ENCODE peak calls at places on chromosome X, in five cellular contexts. One of them, this sample, is unnamed.

GRCh38 chrX:39324233-39324632 is 523.0 kb downstream of the MID1IP1 start:
- DNase-seq in ovary: no peak
- DNase-seq in astrocyte of the spinal cord: no peak
- DNase-seq in left ventricle myocardium inferior: no peak
- DNase-seq in MCF 10A: no peak
- DNase-seq in this sample: no peak

GRCh38 chrX:2391869-2392606 is 108.7 kb downstream of the DHRSX start:
- DNase-seq in left ventricle myocardium inferior: no peak
- DNase-seq in ovary: no peak
- DNase-seq in MCF 10A: peak
- DNase-seq in astrocyte of the spinal cord: peak
- DNase-seq in this sample: no peak

GRCh38 chrX:130213376-130213775 is 41.6 kb downstream of the RAB33A start:
- DNase-seq in MCF 10A: no peak
- DNase-seq in astrocyte of the spinal cord: no peak
- DNase-seq in ovary: no peak
- DNase-seq in left ventricle myocardium inferior: no peak
- DNase-seq in this sample: no peak

GRCh38 chrX:130715299-130715698 is 187.7 kb downstream of the ENOX2 start:
- DNase-seq in ovary: no peak
- DNase-seq in astrocyte of the spinal cord: peak
- DNase-seq in MCF 10A: no peak
- DNase-seq in left ventricle myocardium inferior: no peak
- DNase-seq in this sample: no peak

GRCh38 chrX:46637937-46638336 is 64.4 kb downstream of the CHST7 start:
- DNase-seq in astrocyte of the spinal cord: no peak
- DNase-seq in left ventricle myocardium inferior: no peak
- DNase-seq in MCF 10A: no peak
- DNase-seq in ovary: no peak
- DNase-seq in this sample: peak

GRCh38 chrX:3046253-3046909 is 5.1 kb downstream of the ARSF start:
- DNase-seq in left ventricle myocardium inferior: no peak
- DNase-seq in ovary: no peak
- DNase-seq in MCF 10A: no peak
- DNase-seq in astrocyte of the spinal cord: no peak
- DNase-seq in this sample: peak

GRCh38 chrX:79259073-79259689 is 108.0 kb downstream of the ITM2A start:
- DNase-seq in astrocyte of the spinal cord: no peak
- DNase-seq in ovary: no peak
- DNase-seq in MCF 10A: no peak
- DNase-seq in left ventricle myocardium inferior: no peak
- DNase-seq in this sample: peak

GRCh38 chrX:56792270-56793111 is 63.4 kb downstream of the NBDY start:
- DNase-seq in astrocyte of the spinal cord: no peak
- DNase-seq in ovary: no peak
- DNase-seq in MCF 10A: no peak
- DNase-seq in left ventricle myocardium inferior: no peak
- DNase-seq in this sample: no peak

GRCh38 chrX:119784747-119785446 is 6.5 kb downstream of the RPL39 start:
- DNase-seq in astrocyte of the spinal cord: no peak
- DNase-seq in MCF 10A: peak
- DNase-seq in ovary: no peak
- DNase-seq in left ventricle myocardium inferior: no peak
- DNase-seq in this sample: peak

GRCh38 chrX:103635436-103635835 is 6.7 kb downstream of the TCEAL1 start:
- DNase-seq in left ventricle myocardium inferior: no peak
- DNase-seq in ovary: no peak
- DNase-seq in MCF 10A: no peak
- DNase-seq in astrocyte of the spinal cord: no peak
- DNase-seq in this sample: no peak

GRCh38 chrX:138872537-138872936 is 161.0 kb upstream of the FGF13 start:
- DNase-seq in MCF 10A: no peak
- DNase-seq in ovary: no peak
- DNase-seq in left ventricle myocardium inferior: no peak
- DNase-seq in astrocyte of the spinal cord: peak
- DNase-seq in this sample: no peak

GRCh38 chrX:45011131-45011530 is 138.1 kb downstream of the KDM6A start:
- DNase-seq in left ventricle myocardium inferior: no peak
- DNase-seq in MCF 10A: no peak
- DNase-seq in ovary: no peak
- DNase-seq in astrocyte of the spinal cord: peak
- DNase-seq in this sample: no peak

GRCh38 chrX:46624090-46624786 is 50.7 kb downstream of the CHST7 start:
- DNase-seq in MCF 10A: no peak
- DNase-seq in astrocyte of the spinal cord: no peak
- DNase-seq in ovary: no peak
- DNase-seq in left ventricle myocardium inferior: no peak
- DNase-seq in this sample: no peak

GRCh38 chrX:48711162-48711928 is 14.8 kb downstream of the SUV39H1 start:
- DNase-seq in astrocyte of the spinal cord: no peak
- DNase-seq in MCF 10A: no peak
- DNase-seq in ovary: no peak
- DNase-seq in left ventricle myocardium inferior: no peak
- DNase-seq in this sample: no peak

GRCh38 chrX:100625985-100626491 is 10.6 kb downstream of the TSPAN6 start:
- DNase-seq in astrocyte of the spinal cord: peak
- DNase-seq in MCF 10A: no peak
- DNase-seq in ovary: no peak
- DNase-seq in left ventricle myocardium inferior: no peak
- DNase-seq in this sample: peak

GRCh38 chrX:38516196-38516595 is 45.1 kb upstream of the TSPAN7 start:
- DNase-seq in astrocyte of the spinal cord: no peak
- DNase-seq in ovary: no peak
- DNase-seq in left ventricle myocardium inferior: no peak
- DNase-seq in MCF 10A: no peak
- DNase-seq in this sample: no peak

GRCh38 chrX:46967547-46967946 is 55.3 kb downstream of the JADE3 start:
- DNase-seq in left ventricle myocardium inferior: no peak
- DNase-seq in astrocyte of the spinal cord: no peak
- DNase-seq in MCF 10A: peak
- DNase-seq in ovary: no peak
- DNase-seq in this sample: peak

GRCh38 chrX:78540171-78540570 is 119.0 kb downstream of the RTL3 start:
- DNase-seq in astrocyte of the spinal cord: no peak
- DNase-seq in MCF 10A: no peak
- DNase-seq in left ventricle myocardium inferior: no peak
- DNase-seq in ovary: no peak
- DNase-seq in this sample: no peak

GRCh38 chrX:12825801-12826200 is 34.6 kb downstream of the PRPS2 start:
- DNase-seq in astrocyte of the spinal cord: peak
- DNase-seq in ovary: no peak
- DNase-seq in left ventricle myocardium inferior: no peak
- DNase-seq in MCF 10A: no peak
- DNase-seq in this sample: no peak

GRCh38 chrX:22338740-22339139 is 66.0 kb downstream of the CBLL2 start:
- DNase-seq in astrocyte of the spinal cord: peak
- DNase-seq in MCF 10A: no peak
- DNase-seq in left ventricle myocardium inferior: no peak
- DNase-seq in ovary: no peak
- DNase-seq in this sample: no peak

GRCh38 chrX:30935985-30936384 is 46.9 kb upstream of the TAB3 start:
- DNase-seq in astrocyte of the spinal cord: peak
- DNase-seq in ovary: no peak
- DNase-seq in left ventricle myocardium inferior: no peak
- DNase-seq in MCF 10A: peak
- DNase-seq in this sample: no peak

GRCh38 chrX:42602136-42602535 is 175.8 kb downstream of the PPP1R2C start:
- DNase-seq in astrocyte of the spinal cord: no peak
- DNase-seq in MCF 10A: no peak
- DNase-seq in left ventricle myocardium inferior: no peak
- DNase-seq in ovary: no peak
- DNase-seq in this sample: no peak

GRCh38 chrX:141314441-141314840 is 72.1 kb upstream of the SPANXC start:
- DNase-seq in astrocyte of the spinal cord: no peak
- DNase-seq in ovary: no peak
- DNase-seq in left ventricle myocardium inferior: no peak
- DNase-seq in MCF 10A: no peak
- DNase-seq in this sample: no peak

GRCh38 chrX:88560673-88561330 is 186.2 kb upstream of the CPXCR1 start:
- DNase-seq in ovary: no peak
- DNase-seq in astrocyte of the spinal cord: no peak
- DNase-seq in left ventricle myocardium inferior: no peak
- DNase-seq in MCF 10A: no peak
- DNase-seq in this sample: no peak

GRCh38 chrX:12076046-12076445 is 62.2 kb upstream of the FRMPD4 start:
- DNase-seq in MCF 10A: peak
- DNase-seq in ovary: no peak
- DNase-seq in left ventricle myocardium inferior: no peak
- DNase-seq in astrocyte of the spinal cord: peak
- DNase-seq in this sample: no peak

GRCh38 chrX:3713225-3713936 is at the start of gene PRKX:
- DNase-seq in ovary: peak
- DNase-seq in MCF 10A: peak
- DNase-seq in astrocyte of the spinal cord: peak
- DNase-seq in left ventricle myocardium inferior: peak
- DNase-seq in this sample: peak

GRCh38 chrX:12779534-12779933 is 11.7 kb upstream of the PRPS2 start:
- DNase-seq in astrocyte of the spinal cord: no peak
- DNase-seq in ovary: no peak
- DNase-seq in MCF 10A: no peak
- DNase-seq in left ventricle myocardium inferior: no peak
- DNase-seq in this sample: no peak

GRCh38 chrX:11665144-11666040 is at the start of gene ARHGAP6:
- DNase-seq in left ventricle myocardium inferior: peak
- DNase-seq in astrocyte of the spinal cord: peak
- DNase-seq in MCF 10A: no peak
- DNase-seq in ovary: peak
- DNase-seq in this sample: no peak

GRCh38 chrX:143635915-143636314 is at the start of gene SLITRK4:
- DNase-seq in ovary: no peak
- DNase-seq in MCF 10A: no peak
- DNase-seq in left ventricle myocardium inferior: no peak
- DNase-seq in astrocyte of the spinal cord: no peak
- DNase-seq in this sample: no peak

GRCh38 chrX:7926501-7926900 is 712 bp downstream of the PNPLA4 start:
- DNase-seq in astrocyte of the spinal cord: peak
- DNase-seq in left ventricle myocardium inferior: no peak
- DNase-seq in MCF 10A: peak
- DNase-seq in ovary: no peak
- DNase-seq in this sample: no peak

DNA sequence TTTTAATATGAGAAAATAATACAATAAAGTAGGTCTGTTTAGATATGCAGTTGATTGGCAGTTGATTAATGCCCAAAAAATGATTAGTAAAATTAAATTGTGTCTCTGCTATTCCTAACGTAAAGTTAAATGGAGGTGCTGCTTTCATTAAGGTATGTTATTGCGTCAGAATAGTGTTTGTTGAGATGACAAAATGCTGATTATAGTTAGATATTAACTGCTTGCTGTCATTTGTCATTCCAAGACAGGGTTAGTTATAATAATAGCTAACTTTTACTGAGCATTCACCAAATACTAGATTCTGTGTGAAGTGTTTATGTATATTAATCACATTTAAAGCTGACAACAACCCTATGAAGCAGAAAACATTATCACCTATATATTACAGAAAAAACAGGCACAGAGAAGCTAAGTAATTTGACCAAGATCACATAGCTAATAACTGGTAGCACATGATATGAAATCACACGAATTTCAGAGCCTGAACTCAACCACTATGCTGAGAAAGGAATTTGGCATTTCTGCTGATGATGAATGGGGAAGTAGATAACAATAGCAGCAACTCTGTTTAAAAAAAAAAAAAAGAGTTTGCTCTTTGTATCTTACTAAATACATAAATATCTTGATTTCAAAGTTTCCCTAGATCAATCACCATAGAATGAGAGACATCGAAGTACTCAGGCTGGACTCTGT is 59.7 kb upstream of the WDR44 start:
- DNase-seq in left ventricle myocardium inferior: no peak
- DNase-seq in astrocyte of the spinal cord: no peak
- DNase-seq in ovary: no peak
- DNase-seq in MCF 10A: no peak
- DNase-seq in this sample: no peak
- TF ChIP-seq CTCF in left ventricle myocardium inferior: no peak
- TF ChIP-seq CTCF in astrocyte of the spinal cord: no peak
- TF ChIP-seq CTCF in ovary: no peak
- TF ChIP-seq CTCF in MCF 10A: no peak
- TF ChIP-seq CTCF in this sample: no peak

GRCh38 chrX:72245461-72246089 is 6.7 kb upstream of the ERCC6L start:
- DNase-seq in ovary: no peak
- DNase-seq in left ventricle myocardium inferior: peak
- DNase-seq in MCF 10A: peak
- DNase-seq in astrocyte of the spinal cord: peak
- DNase-seq in this sample: peak
- TF ChIP-seq CTCF in ovary: no peak
- TF ChIP-seq CTCF in left ventricle myocardium inferior: peak
- TF ChIP-seq CTCF in MCF 10A: peak
- TF ChIP-seq CTCF in astrocyte of the spinal cord: peak
- TF ChIP-seq CTCF in this sample: peak

DNA sequence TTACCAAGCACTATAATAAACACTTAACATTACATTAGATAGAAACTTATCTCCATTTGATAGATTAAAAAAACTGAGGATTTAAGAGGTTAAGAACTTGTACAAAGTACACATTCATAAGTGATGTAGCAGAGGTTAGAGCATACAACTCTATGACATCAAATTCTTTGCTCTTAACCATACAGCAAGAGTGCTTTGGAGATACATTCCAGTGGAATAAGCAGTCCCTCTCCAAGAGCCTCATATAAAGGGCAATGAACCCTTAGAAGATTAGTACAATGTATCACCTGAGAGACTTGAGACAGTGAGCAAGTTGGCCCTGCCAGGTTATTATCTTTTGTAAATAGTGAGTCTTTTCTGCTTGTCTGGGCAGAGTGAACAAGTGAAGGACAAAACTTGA is 600.4 kb upstream of the CT83 start:
- DNase-seq in MCF 10A: no peak
- DNase-seq in left ventricle myocardium inferior: no peak
- DNase-seq in ovary: no peak
- DNase-seq in astrocyte of the spinal cord: no peak
- DNase-seq in this sample: no peak
- TF ChIP-seq CTCF in MCF 10A: no peak
- TF ChIP-seq CTCF in left ventricle myocardium inferior: no peak
- TF ChIP-seq CTCF in ovary: no peak
- TF ChIP-seq CTCF in astrocyte of the spinal cord: no peak
- TF ChIP-seq CTCF in this sample: no peak

DNA sequence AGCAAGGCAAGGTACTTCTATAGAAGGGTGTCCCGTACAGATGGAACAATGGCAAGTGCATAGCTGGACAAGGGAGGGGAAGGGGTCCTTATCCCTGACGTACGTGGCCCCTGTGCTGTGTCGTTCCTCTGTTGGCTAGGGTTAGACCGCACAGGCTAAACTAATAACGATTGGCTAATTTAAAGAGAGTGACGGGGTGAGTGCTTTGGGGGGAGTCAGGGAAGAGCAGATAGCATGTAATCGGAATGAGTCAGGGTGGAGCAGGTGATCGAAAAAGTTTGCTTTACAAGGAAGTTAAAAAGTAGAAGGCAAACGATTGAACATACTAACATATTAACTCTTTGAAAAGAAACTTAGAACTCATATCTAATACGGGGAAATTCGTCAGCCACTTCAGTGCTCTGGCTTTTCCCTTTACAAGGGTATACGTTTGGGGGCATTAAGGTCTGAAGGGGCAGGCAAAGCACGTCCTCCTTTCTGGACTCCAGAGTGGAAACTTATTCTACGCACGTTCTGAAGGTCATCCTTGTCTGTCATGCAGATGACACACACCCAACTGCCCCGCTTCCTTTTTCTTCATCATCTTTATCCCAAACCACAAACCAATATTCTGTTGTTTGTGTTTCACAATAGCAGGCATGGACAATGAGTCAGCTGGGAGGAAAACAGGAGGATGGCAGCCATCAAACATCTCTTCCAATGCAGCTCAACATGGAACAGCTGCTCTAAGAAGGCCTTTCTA is 10.2 kb upstream of the CRLF2 start:
- DNase-seq in astrocyte of the spinal cord: no peak
- DNase-seq in left ventricle myocardium inferior: no peak
- DNase-seq in MCF 10A: peak
- DNase-seq in ovary: no peak
- DNase-seq in this sample: no peak
- TF ChIP-seq CTCF in astrocyte of the spinal cord: no peak
- TF ChIP-seq CTCF in left ventricle myocardium inferior: no peak
- TF ChIP-seq CTCF in MCF 10A: no peak
- TF ChIP-seq CTCF in ovary: no peak
- TF ChIP-seq CTCF in this sample: no peak

This sample was measured in activated CD8-positive, alpha-beta T cell treated with anti-CD3 and anti-CD28 coated beads for 36 hours.